ENCODE peak calls at places on chromosomes 5 and 9, in four cellular contexts. U, I, S and G are unnamed samples.

GRCh38 chr5:110916373-110917049 is 155.0 kb upstream of the TSLP start:
- DNase-seq in U (peak; percentile 43), I (no peak), S (no peak), G (peak; percentile 12)

GRCh38 chr9:87573841-87574342 is 76.2 kb downstream of the DAPK1 start:
- DNase-seq in U (no peak), I (no peak), S (no peak), G (no peak)

GRCh38 chr9:77954018-77954417 is 77.6 kb downstream of the GNAQ start:
- DNase-seq in U (no peak), I (no peak), S (no peak), G (no peak)

GRCh38 chr5:150506571-150507282 is 1.2 kb upstream of the NDST1 start:
- DNase-seq in U (no peak), I (no peak), S (no peak), G (no peak)

GRCh38 chr5:59943721-59944120 is 50.2 kb upstream of the PDE4D start:
- DNase-seq in U (peak; percentile 55), I (no peak), S (no peak), G (no peak)

GRCh38 chr5:171386861-171387254 is 791 bp upstream of the NPM1 start:
- DNase-seq in U (peak; percentile 25), I (peak; percentile 66), S (no peak), G (peak; percentile 65)

GRCh38 chr5:179194201-179194910 is 134.2 kb downstream of the ZNF354C start:
- DNase-seq in U (no peak), I (no peak), S (no peak), G (no peak)

GRCh38 chr9:128499920-128500319 is 4.6 kb upstream of the GLE1 start:
- DNase-seq in U (no peak), I (no peak), S (no peak), G (no peak)

GRCh38 chr9:116101516-116101915 is 52.1 kb upstream of the PAPPA start:
- DNase-seq in U (peak; percentile 50), I (no peak), S (no peak), G (no peak)

GRCh38 chr5:177495243-177496060 is 2.0 kb downstream of the PDLIM7 start:
- DNase-seq in U (peak; percentile 73), I (peak; percentile 96), S (no peak), G (peak; percentile 85)

GRCh38 chr5:106415541-106415940 is 1255.2 kb downstream of the EFNA5 start:
- DNase-seq in U (no peak), I (peak; percentile 29), S (no peak), G (no peak)

GRCh38 chr9:79611091-79611614 is 39.4 kb downstream of the TLE4 start:
- DNase-seq in U (peak; percentile 49), I (no peak), S (no peak), G (peak; percentile 23)

GRCh38 chr5:6598351-6598900 is 34.4 kb downstream of the NSUN2 start:
- DNase-seq in U (no peak), I (peak; percentile 40), S (no peak), G (no peak)

GRCh38 chr5:612498-613424 is 621 bp downstream of the CEP72 start:
- DNase-seq in U (peak; percentile 23), I (peak; percentile 76), S (no peak), G (peak; percentile 60)

GRCh38 chr5:104299998-104300706 is 737.6 kb upstream of the NUDT12 start:
- DNase-seq in U (no peak), I (no peak), S (no peak), G (no peak)

GRCh38 chr9:116027951-116028350 is 125.6 kb upstream of the PAPPA start:
- DNase-seq in U (no peak), I (no peak), S (no peak), G (no peak)

GRCh38 chr9:135924628-135925338 is 17.4 kb upstream of the CAMSAP1 start:
- DNase-seq in U (no peak), I (peak; percentile 60), S (no peak), G (peak; percentile 72)
- TF ChIP-seq CTCF in U (no peak), I (peak; percentile 40), S (no peak), G (peak; percentile 73)

GRCh38 chr9:89433826-89434225 is 64.1 kb downstream of the SEMA4D start:
- DNase-seq in U (peak; percentile 19), I (peak; percentile 46), S (no peak), G (no peak)
- H3K4me1 ChIP-seq in U (no peaks in the 10 kb centered on the region), I (no peaks in the 10 kb centered on the region), S (no peaks in the 10 kb centered on the region), G (peaks cover 56% of the 10 kb centered on the region)

DNA sequence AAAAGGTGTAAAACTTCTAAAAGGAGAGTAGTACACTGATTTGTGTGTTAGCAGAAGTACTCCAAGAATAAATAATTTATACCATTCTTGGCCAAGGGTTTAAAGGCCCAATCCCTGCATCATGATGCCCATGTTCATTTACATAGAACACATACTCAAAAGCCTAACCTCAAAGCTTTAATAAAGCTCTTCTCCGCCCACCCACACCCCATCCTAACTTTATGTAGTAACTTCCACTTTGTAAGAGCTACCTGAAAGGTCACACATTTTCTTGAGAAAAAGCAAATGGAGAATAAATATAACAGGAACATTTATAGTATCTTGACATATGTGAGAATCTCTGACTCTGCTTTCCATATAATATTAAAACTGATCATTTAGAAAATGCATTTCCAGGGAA is 148.8 kb upstream of the FREM1 start:
- DNase-seq in U (no peak), I (no peak), S (no peak), G (no peak)
- TF ChIP-seq CTCF in U (no peak), I (no peak), S (no peak), G (no peak)

GRCh38 chr5:72295539-72295938 is 24.5 kb downstream of the MRPS27 start:
- DNase-seq in U (no peak), I (no peak), S (no peak), G (no peak)
- H3K4me1 ChIP-seq in U (peaks cover 8% of the 10 kb centered on the region), I (no peaks in the 10 kb centered on the region), S (no peaks in the 10 kb centered on the region), G (peaks cover 14% of the 10 kb centered on the region)

DNA sequence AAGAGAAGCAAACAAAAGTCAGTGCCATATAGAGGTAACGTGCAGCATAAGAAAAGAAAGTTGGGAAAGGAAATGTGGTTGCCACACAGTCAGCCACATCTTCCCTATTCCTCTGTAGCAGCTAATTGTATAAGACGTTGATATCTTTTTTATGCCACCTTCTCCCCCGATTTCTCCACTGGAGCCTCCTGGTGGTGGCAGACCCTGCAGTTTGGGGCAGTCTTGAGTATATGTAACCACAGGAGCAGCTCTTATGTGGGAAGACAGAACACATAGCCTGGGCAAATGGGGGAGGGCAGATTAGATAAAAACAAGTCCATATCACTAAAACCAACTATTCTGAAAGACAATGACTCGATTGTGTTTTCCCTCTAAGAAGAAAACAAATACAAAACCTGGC is 99.7 kb downstream of the PLCXD3 start:
- DNase-seq in U (peak; percentile 12), I (peak; percentile 82), S (no peak), G (peak; percentile 54)
- TF ChIP-seq CTCF in U (peak; percentile 41), I (peak; percentile 78), S (no peak), G (peak; percentile 61)

GRCh38 chr5:112294126-112294525 is 125.0 kb downstream of the EPB41L4A start:
- DNase-seq in U (no peak), I (no peak), S (no peak), G (no peak)
- H3K4me1 ChIP-seq in U (no peaks in the 10 kb centered on the region), I (peaks cover 5% of the 10 kb centered on the region), S (no peaks in the 10 kb centered on the region), G (no peaks in the 10 kb centered on the region)

GRCh38 chr5:141636413-141637265 is at the start of the genes HDAC3 and RELL2:
- DNase-seq in U (peak; percentile 94), I (peak; percentile 99), S (peak; percentile 96), G (peak; percentile 95)

GRCh38 chr5:141639357-141640050 is 2.7 kb downstream of the RELL2 start:
- DNase-seq in U (no peak), I (no peak), S (no peak), G (no peak)

GRCh38 chr5:141637266-141637692 is 482 bp downstream of the RELL2 start:
- DNase-seq in U (peak; percentile 42), I (peak; percentile 77), S (no peak), G (peak; percentile 60)

GRCh38 chr5:141638771-141639170 is 2.0 kb downstream of the RELL2 start:
- DNase-seq in U (no peak), I (no peak), S (no peak), G (no peak)

DNA sequence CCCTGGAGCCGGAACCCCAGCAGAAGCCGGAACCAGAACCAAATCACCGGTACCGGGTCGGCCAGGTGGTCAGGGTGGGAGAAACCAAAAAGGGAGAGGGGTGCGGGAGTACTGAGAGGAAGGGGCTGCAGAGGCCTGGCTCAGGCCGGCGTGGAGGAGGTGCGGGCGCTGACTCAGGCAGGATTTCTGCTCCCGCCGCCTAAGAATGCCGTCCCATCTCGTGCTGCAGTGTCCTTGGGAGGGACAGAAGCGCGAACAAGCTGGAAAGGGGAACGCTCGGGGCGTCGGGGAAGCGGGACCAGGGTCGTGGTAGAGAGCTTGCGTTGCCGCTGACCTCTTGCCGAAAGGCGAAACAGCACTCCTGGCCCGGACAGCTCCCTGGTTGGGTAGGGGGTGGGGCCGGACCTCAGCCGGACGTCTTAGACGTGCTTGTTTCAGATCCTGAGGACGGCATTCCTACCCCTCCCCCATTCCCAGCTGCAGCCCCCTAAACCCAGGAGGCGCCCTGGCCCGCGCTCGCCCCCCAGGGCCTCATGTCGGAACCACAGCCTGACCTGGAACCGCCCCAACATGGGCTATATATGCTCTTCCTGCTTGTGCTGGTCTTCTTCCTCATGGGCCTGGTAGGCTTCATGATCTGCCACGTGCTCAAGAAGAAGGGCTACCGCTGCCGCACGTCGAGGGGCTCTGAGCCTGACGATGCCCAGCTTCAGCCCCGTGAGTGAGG is 1.1 kb downstream of the RELL2 start:
- DNase-seq in U (peak; percentile 60), I (peak; percentile 96), S (peak; percentile 64), G (peak; percentile 97)
- TF ChIP-seq CTCF in U (peak; percentile 47), I (peak; percentile 63), S (no peak), G (peak; percentile 60)

DNA sequence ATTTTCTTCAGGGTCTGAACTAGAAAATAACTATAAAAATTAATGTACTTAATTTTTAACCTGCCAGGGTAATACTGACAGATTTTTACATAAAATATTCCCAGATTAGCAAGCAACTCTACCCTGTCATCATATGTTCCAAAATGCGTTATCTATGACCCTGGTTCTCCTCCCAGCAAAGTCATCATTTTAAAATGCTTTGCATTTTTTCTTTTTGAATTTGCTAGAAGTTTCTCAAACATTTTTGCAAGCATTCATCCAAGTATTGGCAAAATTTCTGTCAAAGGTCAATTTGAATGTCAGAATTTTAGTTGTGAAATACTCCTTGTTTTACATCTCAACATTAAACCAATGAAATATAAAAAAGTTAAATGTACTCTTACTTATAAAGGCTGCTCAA is 144.5 kb upstream of the FTMT start:
- DNase-seq in U (no peak), I (no peak), S (no peak), G (no peak)
- H3K4me1 ChIP-seq in U (no peaks in the 10 kb centered on the region), I (no peaks in the 10 kb centered on the region), S (no peaks in the 10 kb centered on the region), G (no peaks in the 10 kb centered on the region)

GRCh38 chr9:133935328-133936040 is 56.6 kb downstream of the VAV2 start:
- DNase-seq in U (no peak), I (no peak), S (peak; percentile 64), G (no peak)
- TF ChIP-seq CTCF in U (no peak), I (no peak), S (no peak), G (no peak)